ENCODE peak calls at places on chromosomes 7 and 10, in ten cellular contexts. X is GM12878; P is progenitor cell of endocrine pancreas; L is activated gamma-delta T cell treated with anti-CD3 and anti-CD28 coated beads, Interleukin-2, amount 50 U/mL, for 16 hours; S is substantia nigra; I is fibroblast of mammary gland; A is heart left ventricle; W is naive thymus-derived CD4-positive, alpha-beta T cell; D is NCI-H1930; M is GM04503. Q is an unnamed sample.

GRCh38 chr10:76950354-76950753 is 687.3 kb downstream of the KCNMA1 start:
- DNase-seq in X (no peak), P (no peak), L (no peak), S (no peak), I (no peak), A (no peak), W (no peak), D (no peak), M (no peak), Q (no peak)

GRCh38 chr10:31064334-31064733 is 32.7 kb upstream of the ZNF438 start:
- DNase-seq in X (no peak), P (no peak), L (no peak), S (no peak), I (peak; percentile 99), A (no peak), W (no peak), D (no peak), M (peak; percentile 47), Q (no peak)

GRCh38 chr10:7260912-7261700 is 149.7 kb downstream of the SFMBT2 start:
- DNase-seq in X (no peak), P (no peak), L (no peak), S (no peak), I (peak; percentile 92), A (no peak), W (no peak), D (no peak), M (no peak), Q (peak; percentile 39)

GRCh38 chr7:55150166-55150565 is 131.3 kb downstream of the EGFR start:
- DNase-seq in X (no peak), P (no peak), L (no peak), S (no peak), I (no peak), A (no peak), W (no peak), D (no peak), M (no peak), Q (no peak)

GRCh38 chr10:24866615-24867583 is 85.5 kb downstream of the PRTFDC1 start:
- DNase-seq in X (no peak), P (no peak), L (no peak), S (peak; percentile 33), I (peak; percentile 86), A (peak; percentile 71), W (no peak), D (no peak), M (peak; percentile 31), Q (peak; percentile 75)

GRCh38 chr10:43645866-43646265 is 2.8 kb downstream of the ZNF32 start:
- DNase-seq in X (no peak), P (no peak), L (no peak), S (no peak), I (no peak), A (no peak), W (no peak), D (no peak), M (no peak), Q (no peak)

GRCh38 chr10:77834540-77834939 is 92.0 kb downstream of the DLG5 start:
- DNase-seq in X (no peak), P (no peak), L (no peak), S (no peak), I (no peak), A (no peak), W (no peak), D (no peak), M (no peak), Q (no peak)

GRCh38 chr7:159045839-159046238 is 98.8 kb downstream of the VIPR2 start:
- DNase-seq in X (no peak), P (no peak), L (no peak), S (no peak), I (no peak), A (no peak), W (no peak), D (no peak), M (no peak), Q (no peak)

GRCh38 chr10:91787810-91788209 is 10.4 kb upstream of the TNKS2 start:
- DNase-seq in X (no peak), P (no peak), L (no peak), S (no peak), I (no peak), A (no peak), W (no peak), D (no peak), M (no peak), Q (no peak)

GRCh38 chr10:123034332-123034731 is 25.5 kb downstream of the ACADSB start:
- DNase-seq in X (no peak), P (no peak), L (no peak), S (no peak), I (no peak), A (no peak), W (no peak), D (no peak), M (no peak), Q (no peak)

GRCh38 chr10:131700032-131700431 is 200.8 kb upstream of the PPP2R2D start:
- DNase-seq in X (no peak), P (peak; percentile 6), L (no peak), S (no peak), I (no peak), A (no peak), W (no peak), D (no peak), M (no peak), Q (no peak)

GRCh38 chr7:22238354-22239311 is 118.3 kb downstream of the RAPGEF5 start:
- DNase-seq in X (no peak), P (no peak), L (no peak), S (no peak), I (peak; percentile 41), A (no peak), W (no peak), D (no peak), M (peak; percentile 13), Q (no peak)

GRCh38 chr7:135842446-135843175 is 94.0 kb upstream of the FAM180A start:
- DNase-seq in X (no peak), P (no peak), L (no peak), S (no peak), I (peak; percentile 11), A (no peak), W (no peak), D (no peak), M (no peak), Q (no peak)

GRCh38 chr7:151061241-151062110 is 2.1 kb downstream of the SLC4A2 start:
- DNase-seq in X (no peak), P (no peak), L (no peak), S (no peak), I (no peak), A (no peak), W (no peak), D (no peak), M (no peak), Q (no peak)

GRCh38 chr10:121597504-121598241 is 571 bp downstream of the FGFR2 start:
- DNase-seq in X (no peak), P (no peak), L (no peak), S (no peak), I (no peak), A (no peak), W (no peak), D (no peak), M (no peak), Q (peak; percentile 35)

GRCh38 chr7:107372298-107372697 is 97.6 kb upstream of the GPR22 start:
- DNase-seq in X (no peak), P (no peak), L (no peak), S (no peak), I (peak; percentile 57), A (no peak), W (no peak), D (no peak), M (no peak), Q (no peak)

GRCh38 chr7:136412952-136413351 is 435.8 kb upstream of the MTPN start:
- DNase-seq in X (no peak), P (no peak), L (no peak), S (no peak), I (no peak), A (no peak), W (no peak), D (no peak), M (no peak), Q (no peak)

GRCh38 chr10:122852261-122852660 is 6.6 kb upstream of the CUZD1 start:
- DNase-seq in X (no peak), P (no peak), L (no peak), S (no peak), I (peak; percentile 68), A (no peak), W (no peak), D (no peak), M (no peak), Q (no peak)

GRCh38 chr10:42973411-42973810 is 103.5 kb upstream of the RET start:
- DNase-seq in X (no peak), P (no peak), L (no peak), S (no peak), I (no peak), A (no peak), W (no peak), D (no peak), M (no peak), Q (no peak)

GRCh38 chr7:98314469-98314868 is 33.0 kb downstream of the BRI3 start:
- DNase-seq in X (no peak), P (no peak), L (no peak), S (no peak), I (peak; percentile 40), A (no peak), W (no peak), D (no peak), M (no peak), Q (no peak)

GRCh38 chr10:111123883-111124282 is 47.1 kb downstream of the ADRA2A start:
- DNase-seq in X (no peak), P (no peak), L (no peak), S (no peak), I (no peak), A (no peak), W (no peak), D (no peak), M (no peak), Q (no peak)

GRCh38 chr10:69874464-69874863 is 72.8 kb downstream of the COL13A1 start:
- DNase-seq in X (no peak), P (no peak), L (no peak), S (no peak), I (peak; percentile 79), A (no peak), W (no peak), D (no peak), M (peak; percentile 54), Q (no peak)

GRCh38 chr10:86363184-86363832 is 3.3 kb downstream of the GRID1 start:
- DNase-seq in X (no peak), P (peak; percentile 50), L (no peak), S (no peak), I (no peak), A (no peak), W (no peak), D (peak; percentile 47), M (no peak), Q (peak; percentile 46)

GRCh38 chr7:140661124-140661523 is 11.6 kb upstream of the ADCK2 start:
- DNase-seq in X (no peak), P (no peak), L (no peak), S (no peak), I (no peak), A (no peak), W (no peak), D (no peak), M (no peak), Q (no peak)

GRCh38 chr10:49620286-49620810 is 6.5 kb downstream of the CHAT start:
- DNase-seq in X (no peak), P (no peak), L (no peak), S (no peak), I (no peak), A (no peak), W (no peak), D (no peak), M (no peak), Q (no peak)

GRCh38 chr10:80407836-80408197 is 534 bp upstream of the PRXL2A start:
- DNase-seq in X (no peak), P (peak; percentile 21), L (peak; percentile 25), S (no peak), I (peak; percentile 19), A (peak; percentile 34), W (peak; percentile 2), D (no peak), M (no peak), Q (peak; percentile 59)

GRCh38 chr10:129970404-129971364 is 6.6 kb upstream of the EBF3 start:
- DNase-seq in X (no peak), P (no peak), L (no peak), S (no peak), I (no peak), A (no peak), W (no peak), D (no peak), M (no peak), Q (no peak)

GRCh38 chr7:134632937-134633540 is 13.6 kb upstream of the BPGM start:
- DNase-seq in X (no peak), P (no peak), L (peak; percentile 9), S (no peak), I (peak; percentile 64), A (no peak), W (peak; percentile 51), D (peak; percentile 35), M (no peak), Q (no peak)

Q was measured in adrenal gland.